ENCODE peak calls at places on chromosomes 4 and X, in four cellular contexts. C is endothelial cell of umbilical vein, B is PC-3, Y is GM12878. O is an unnamed sample. For H3K36me3, the result is how much of the 10 kb centered on the place peaks cover.

GRCh38 chr4:173038192-173038896 is 130.3 kb upstream of the GALNT7 start:
- DNase-seq in C (peak), B (peak), Y (no peak), O (no peak)

GRCh38 chr4:129231907-129232626 is 136.1 kb downstream of the C4orf33 start:
- DNase-seq in C (no peak), B (peak), Y (no peak), O (no peak)

GRCh38 chr4:150773729-150774449 is 191.9 kb downstream of the MAB21L2 start:
- DNase-seq in C (no peak), B (no peak), Y (no peak), O (no peak)

GRCh38 chr4:187606581-187606980 is 389.0 kb upstream of the ZFP42 start:
- DNase-seq in C (peak), B (peak), Y (no peak), O (peak)

GRCh38 chr4:64327237-64327636 is 82.0 kb downstream of the TECRL start:
- DNase-seq in C (no peak), B (no peak), Y (no peak), O (no peak)

GRCh38 chrX:47133493-47133892 is 11.0 kb downstream of the NDUFB11 start:
- DNase-seq in C (no peak), B (no peak), Y (no peak), O (no peak)

GRCh38 chrX:131752493-131753198 is 208.8 kb downstream of the OR13H1 start:
- DNase-seq in C (no peak), B (peak), Y (peak), O (no peak)

GRCh38 chrX:74119016-74119910 is 184.7 kb upstream of the ZCCHC13 start:
- DNase-seq in C (peak), B (peak), Y (no peak), O (peak)

GRCh38 chrX:104315555-104315954 is 60.8 kb upstream of the ESX1 start:
- DNase-seq in C (peak), B (peak), Y (no peak), O (no peak)

GRCh38 chr4:142817442-142817841 is 28.7 kb downstream of the INPP4B start:
- DNase-seq in C (no peak), B (peak), Y (no peak), O (peak)

GRCh38 chr4:189299706-189300105 is 641.0 kb upstream of the FRG1 start:
- DNase-seq in C (no peak), B (no peak), Y (no peak), O (no peak)

GRCh38 chrX:109347618-109348017 is 134.3 kb downstream of the GUCY2F start:
- DNase-seq in C (peak), B (no peak), Y (no peak), O (peak)

GRCh38 chr4:161178310-161178709 is 985.5 kb downstream of the FSTL5 start:
- DNase-seq in C (no peak), B (no peak), Y (no peak), O (no peak)

GRCh38 chr4:114093221-114093715 is 113.8 kb upstream of the ARSJ start:
- DNase-seq in C (peak), B (no peak), Y (no peak), O (no peak)

GRCh38 chr4:3013839-3014350 is 50.5 kb downstream of the GRK4 start:
- DNase-seq in C (no peak), B (no peak), Y (peak), O (no peak)

GRCh38 chr4:74109894-74110605 is 11.1 kb upstream of the CXCL2 start:
- DNase-seq in C (no peak), B (peak), Y (no peak), O (peak)

GRCh38 chrX:54530358-54530900 is 410 bp downstream of the GNL3L start:
- DNase-seq in C (no peak), B (no peak), Y (peak), O (no peak)

GRCh38 chr4:15234101-15234500 is 193.7 kb upstream of the C1QTNF7 start:
- DNase-seq in C (no peak), B (peak), Y (no peak), O (peak)

GRCh38 chrX:627510-627964 is 3.1 kb upstream of the SHOX start:
- DNase-seq in C (no peak), B (no peak), Y (no peak), O (no peak)
- TF ChIP-seq EZH2 in C (no peak), B (no peak), Y (no peak), O (no peak)

GRCh38 chr4:163611172-163611571 is 116.7 kb downstream of the TMA16 start:
- DNase-seq in C (no peak), B (no peak), Y (no peak), O (no peak)

GRCh38 chr4:163610642-163611041 is 116.2 kb downstream of the TMA16 start:
- DNase-seq in C (no peak), B (no peak), Y (no peak), O (no peak)

GRCh38 chr4:163609046-163609445 is 114.6 kb downstream of the TMA16 start:
- DNase-seq in C (no peak), B (no peak), Y (no peak), O (no peak)

GRCh38 chr4:163606885-163607284 is 112.4 kb downstream of the TMA16 start:
- DNase-seq in C (no peak), B (no peak), Y (no peak), O (no peak)

DNA sequence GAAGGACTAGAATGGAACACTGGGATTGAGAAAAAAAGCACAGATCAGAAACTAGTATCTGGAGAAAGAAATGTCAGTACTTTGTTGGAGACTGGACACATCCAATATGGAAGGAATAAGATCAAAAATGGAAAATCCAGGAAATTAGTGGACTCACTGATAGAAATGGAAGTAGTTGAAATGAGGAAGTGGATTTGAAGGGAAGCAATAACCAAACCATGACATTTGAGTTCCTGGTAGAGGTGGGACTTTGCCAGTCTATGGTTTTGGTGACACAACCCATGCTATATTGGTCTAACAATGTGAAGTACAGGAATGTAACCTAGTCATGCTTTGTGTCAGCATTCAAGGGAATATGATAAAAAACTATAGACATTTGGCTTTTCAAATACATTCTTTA is 112.8 kb downstream of the TMA16 start:
- DNase-seq in C (no peak), B (no peak), Y (no peak), O (no peak)
- H3K27ac ChIP-seq in C (no peak), B (no peak), Y (no peak), O (no peak)

GRCh38 chr4:168979338-168979737 is 30.7 kb downstream of the CBR4 start:
- DNase-seq in C (no peak), B (no peak), Y (no peak), O (no peak)
- H3K36me3 ChIP-seq in C (under half), B (under half), Y (under half), O (under half)

GRCh38 chr4:146632770-146633470 is 5.8 kb upstream of the POU4F2 start:
- DNase-seq in C (no peak), B (no peak), Y (no peak), O (no peak)
- TF ChIP-seq EZH2 in C (no peak), B (no peak), Y (no peak), O (peak)

GRCh38 chrX:100685997-100686305 is 42.0 kb downstream of the SRPX2 start:
- DNase-seq in C (no peak), B (no peak), Y (no peak), O (no peak)
- H3K27ac ChIP-seq in C (no peak), B (no peak), Y (no peak), O (no peak)

GRCh38 chr4:26418850-26419249 is 71.4 kb downstream of the CCKAR start:
- DNase-seq in C (no peak), B (no peak), Y (no peak), O (no peak)
- H3K36me3 ChIP-seq in C (under half), B (under half), Y (under half), O (under half)

DNA sequence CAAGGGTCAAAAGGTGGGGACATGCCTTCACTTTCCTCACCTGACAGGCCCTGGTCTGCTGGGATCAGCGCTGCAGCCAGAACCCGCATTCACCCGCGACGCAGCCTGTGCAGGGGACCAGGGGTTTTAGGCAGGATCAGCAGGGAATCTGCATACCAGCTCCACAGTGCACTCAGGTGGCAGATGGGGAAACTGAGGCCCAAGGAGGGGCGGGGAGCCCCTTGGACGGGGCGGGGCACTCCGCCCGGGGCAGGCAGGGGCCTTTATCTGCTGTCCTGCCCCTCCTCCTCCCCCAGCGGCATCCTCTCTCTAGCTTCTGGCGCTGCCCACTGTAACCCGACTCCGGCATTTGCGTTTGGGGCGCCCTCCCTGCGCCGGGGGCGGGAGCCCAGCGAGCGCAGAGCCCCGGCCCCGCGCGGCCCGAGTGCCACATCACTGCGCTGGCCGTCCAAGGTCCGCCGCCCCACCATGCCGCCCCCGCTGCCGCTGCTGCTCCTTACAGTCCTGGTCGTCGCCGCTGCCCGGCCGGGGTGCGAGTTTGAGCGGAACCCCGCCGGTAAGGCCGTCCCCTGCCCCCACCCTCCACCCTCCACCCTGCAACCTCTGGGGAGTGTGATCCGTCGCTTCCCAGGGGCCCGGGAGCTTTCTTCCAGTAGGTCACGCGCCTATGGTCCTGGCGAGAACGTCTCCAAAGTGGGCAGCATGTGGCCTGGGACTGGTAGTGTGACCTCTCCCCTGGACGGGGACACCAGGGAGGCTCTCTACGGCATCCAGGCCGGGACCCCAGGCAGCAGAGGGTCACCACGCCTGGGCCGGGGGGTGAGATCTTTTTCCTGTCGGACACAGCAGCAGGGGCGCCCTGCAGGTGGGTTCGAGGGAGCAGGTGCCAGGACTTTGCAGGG is at the start of gene CPZ:
- DNase-seq in C (no peak), B (peak), Y (no peak), O (no peak)
- TF ChIP-seq EZH2 in C (peak), B (no peak), Y (no peak), O (peak)

O was measured in keratinocyte.